ENCODE peak calls at places on chromosomes 4 and X, in six cellular contexts. B is left ventricle myocardium inferior, V is cardiac muscle cell, U is heart right ventricle, F is foreskin fibroblast, A is AG09309. S is an unnamed sample.

GRCh38 chr4:85515701-85516100 is 40.8 kb downstream of the ARHGAP24 start:
- DNase-seq in U (no peak), V (no peak), A (no peak), F (no peak), B (no peak), S (no peak)

GRCh38 chr4:40227284-40227683 is 30.5 kb downstream of the RHOH start:
- DNase-seq in B (no peak), U (no peak), A (no peak), F (no peak), V (no peak), S (peak; percentile 49)

GRCh38 chrX:49155900-49156837 is 6.4 kb upstream of the MAGIX start:
- DNase-seq in A (no peak), F (peak; percentile 85), B (peak; percentile 91), V (peak; percentile 89), U (peak; percentile 88), S (peak; percentile 94)

GRCh38 chr4:143397887-143398286 is 61.2 kb downstream of the GAB1 start:
- DNase-seq in B (no peak), V (no peak), U (no peak), A (no peak), F (no peak), S (no peak)

GRCh38 chrX:27728291-27728690 is 79.5 kb upstream of the MAGEB10 start:
- DNase-seq in U (no peak), V (no peak), B (no peak), F (no peak), A (no peak), S (peak; percentile 2)

GRCh38 chr4:120714581-120714980 is 207.9 kb downstream of the PRDM5 start:
- DNase-seq in B (no peak), V (no peak), U (no peak), A (no peak), F (no peak), S (no peak)

GRCh38 chrX:150080497-150080896 is 142.2 kb upstream of the EOLA2 start:
- DNase-seq in B (no peak), V (no peak), F (no peak), U (no peak), A (no peak), S (no peak)

GRCh38 chr4:121656269-121656641 is 40.5 kb downstream of the ANXA5 start:
- DNase-seq in A (peak; percentile 54), F (peak; percentile 75), B (peak; percentile 35), V (peak; percentile 70), U (peak; percentile 60), S (peak; percentile 93)

GRCh38 chr4:110196871-110197420 is 1.5 kb downstream of the ELOVL6 start:
- DNase-seq in V (peak; percentile 83), B (no peak), U (peak; percentile 34), F (no peak), A (no peak), S (peak; percentile 47)
- H3K4me3 ChIP-seq in V (peak overlapping the region; percentile 66), B (peak overlapping the region; percentile 78), U (peak overlapping the region; percentile 95), F (peak overlapping the region; percentile 62), A (peak overlapping the region; percentile 73), S (peak overlapping the region; percentile 86)

GRCh38 chrX:11787564-11787963 is 29.5 kb downstream of the MSL3 start:
- DNase-seq in A (no peak), F (peak; percentile 11), B (peak; percentile 36), V (peak; percentile 56), U (peak; percentile 52), S (peak; percentile 75)
- TF ChIP-seq CTCF in A (peak; percentile 56), F (peak; percentile 36), B (peak; percentile 61), V (peak; percentile 62), U (peak; percentile 67), S (peak; percentile 81)

GRCh38 chr4:56757821-56758400 is 63.6 kb downstream of the SPINK2 start:
- DNase-seq in U (no peak), F (peak; percentile 93), V (peak; percentile 65), B (no peak), A (peak; percentile 48), S (peak; percentile 94)
- H3K4me3 ChIP-seq in U (no peak overlapping the region), F (no peak overlapping the region), V (no peak overlapping the region), B (no peak overlapping the region), A (no peak overlapping the region), S (peak overlapping the region; percentile 22)

DNA sequence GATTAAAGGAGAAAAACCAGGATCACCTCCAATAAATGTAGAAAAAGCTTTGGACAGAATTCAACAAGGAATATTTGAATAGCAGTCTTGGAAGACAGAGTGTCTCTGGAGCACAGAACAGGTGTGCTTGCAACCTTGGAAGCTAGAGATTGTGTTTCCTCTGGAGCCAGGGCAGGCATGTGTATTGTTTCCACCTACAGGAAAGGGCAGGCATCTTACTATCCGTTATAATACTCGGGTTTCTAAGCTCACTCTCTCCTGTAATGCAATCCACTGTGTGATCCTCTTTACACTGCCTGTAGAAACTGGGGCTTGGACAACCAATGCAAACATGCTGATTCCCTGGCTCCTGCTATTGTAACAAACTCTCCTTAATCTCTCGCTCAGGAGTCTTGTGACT is 14.4 kb downstream of the CCDC110 start:
- DNase-seq in F (no peak), A (no peak), V (peak; percentile 17), U (no peak), B (no peak), S (no peak)
- TF ChIP-seq CTCF in F (no peak), A (no peak), V (no peak), U (no peak), B (no peak), S (peak; percentile 4)

GRCh38 chr4:81031389-81032173 is 1.1 kb downstream of the BMP3 start:
- DNase-seq in A (no peak), B (no peak), V (no peak), U (no peak), F (no peak), S (no peak)
- H3K4me3 ChIP-seq in A (peak overlapping the region; percentile 45), B (peak overlapping the region; percentile 58), V (peak overlapping the region; percentile 40), U (peak overlapping the region; percentile 43), F (peak overlapping the region; percentile 52), S (no peak overlapping the region)

S was measured in choroid plexus epithelial cell.